ENCODE peak calls at places on chromosomes 1 and 21, in ten cellular contexts. E is breast epithelium, D is stomach, C is spleen, B is suprapubic skin, I is transverse colon, Y is HCT116, F is esophagus muscularis mucosa, Q is prostate gland, R is H1. W is an unnamed sample.

GRCh38 chr1:168980180-168980579 is 126.3 kb upstream of the ATP1B1 start:
- DNase-seq in E (no peak), D (no peak), C (no peak), B (no peak), I (no peak), Y (no peak), F (no peak), Q (no peak), R (no peak), W (no peak)

GRCh38 chr1:42334240-42335049 is 590 bp downstream of the FOXJ3 start:
- DNase-seq in E (peak), D (peak), C (no peak), B (peak), I (peak), Y (peak), F (no peak), Q (peak), R (no peak), W (peak)

GRCh38 chr1:44949286-44949685 is 37.1 kb downstream of the EIF2B3 start:
- DNase-seq in E (no peak), D (no peak), C (no peak), B (no peak), I (no peak), Y (no peak), F (no peak), Q (no peak), R (no peak), W (no peak)

GRCh38 chr21:39430016-39430415 is 15.6 kb downstream of the LCA5L start:
- DNase-seq in E (no peak), D (no peak), C (no peak), B (no peak), I (no peak), Y (no peak), F (no peak), Q (no peak), R (no peak), W (no peak)

GRCh38 chr1:81192647-81193642 is 607.8 kb upstream of the ADGRL2 start:
- DNase-seq in E (no peak), D (no peak), C (no peak), B (no peak), I (no peak), Y (no peak), F (no peak), Q (no peak), R (no peak), W (no peak)

GRCh38 chr1:65505547-65506325 is 85.3 kb downstream of the LEPR start:
- DNase-seq in E (no peak), D (no peak), C (no peak), B (no peak), I (no peak), Y (no peak), F (no peak), Q (no peak), R (no peak), W (no peak)

GRCh38 chr1:173409613-173410012 is 67.5 kb upstream of the PRDX6 start:
- DNase-seq in E (no peak), D (peak), C (peak), B (no peak), I (peak), Y (no peak), F (no peak), Q (no peak), R (no peak), W (no peak)

GRCh38 chr1:119740261-119740660 is 28.4 kb downstream of the HMGCS2 start:
- DNase-seq in E (no peak), D (no peak), C (no peak), B (no peak), I (no peak), Y (no peak), F (no peak), Q (no peak), R (no peak), W (no peak)

GRCh38 chr1:113605099-113605498 is 154.2 kb downstream of the PHTF1 start:
- DNase-seq in E (no peak), D (no peak), C (no peak), B (no peak), I (no peak), Y (no peak), F (no peak), Q (no peak), R (no peak), W (no peak)

GRCh38 chr1:116164890-116165176 is 53.6 kb downstream of the MAB21L3 start:
- DNase-seq in E (no peak), D (no peak), C (no peak), B (no peak), I (no peak), Y (no peak), F (peak), Q (no peak), R (no peak), W (no peak)
- TF ChIP-seq POLR2AphosphoS5 in E (no peak), D (no peak), C (no peak), B (no peak), I (no peak), Y (no peak), F (no peak), Q (no peak), R (no peak), W (no peak)

GRCh38 chr1:227315500-227316346 is 2.6 kb downstream of the CDC42BPA start:
- DNase-seq in E (no peak), D (peak), C (no peak), B (no peak), I (peak), Y (no peak), F (no peak), Q (peak), R (no peak), W (no peak)
- TF ChIP-seq POLR2A in E (no peak), D (no peak), C (no peak), B (no peak), I (peak), Y (no peak), F (no peak), Q (no peak), R (no peak), W (no peak)

DNA sequence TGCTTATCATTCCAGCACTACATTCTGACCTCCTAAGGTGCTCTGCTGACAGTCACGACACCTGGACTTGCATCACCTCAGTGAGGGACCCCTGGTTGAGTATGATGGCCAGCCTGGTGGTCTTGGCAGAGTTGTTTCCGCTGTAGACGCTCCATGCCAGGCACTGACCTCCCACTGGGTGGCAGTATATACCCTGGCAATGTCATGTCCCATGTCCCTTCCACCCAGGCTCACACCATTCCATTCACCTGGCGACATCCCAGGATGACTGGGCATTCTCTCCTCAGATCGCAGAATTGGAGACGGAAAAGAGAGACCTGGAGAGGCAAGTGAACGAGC is 5.0 kb downstream of the DNALI1 start:
- DNase-seq in E (no peak), D (no peak), C (no peak), B (no peak), I (no peak), Y (peak), F (no peak), Q (no peak), R (peak), W (peak)
- TF ChIP-seq POLR2AphosphoS5 in E (no peak), D (no peak), C (peak), B (no peak), I (peak), Y (no peak), F (no peak), Q (no peak), R (no peak), W (no peak)

GRCh38 chr1:35268282-35269189 is at the start of gene ZMYM4:
- DNase-seq in E (peak), D (peak), C (peak), B (peak), I (peak), Y (peak), F (peak), Q (peak), R (peak), W (peak)
- TF ChIP-seq POLR2A in E (no peak), D (no peak), C (no peak), B (no peak), I (peak), Y (no peak), F (no peak), Q (no peak), R (peak), W (no peak)

GRCh38 chr1:2586154-2587070 is at the start of gene PRXL2B:
- DNase-seq in E (peak), D (peak), C (peak), B (peak), I (peak), Y (peak), F (peak), Q (peak), R (peak), W (peak)
- TF ChIP-seq POLR2AphosphoS5 in E (peak), D (peak), C (peak), B (no peak), I (peak), Y (peak), F (peak), Q (peak), R (peak), W (no peak)

GRCh38 chr1:15222653-15223303 is 24.2 kb upstream of the FHAD1 start:
- DNase-seq in E (no peak), D (no peak), C (no peak), B (peak), I (no peak), Y (no peak), F (no peak), Q (no peak), R (no peak), W (no peak)
- TF ChIP-seq POLR2A in E (no peak), D (no peak), C (no peak), B (no peak), I (no peak), Y (no peak), F (no peak), Q (no peak), R (no peak), W (no peak)

DNA sequence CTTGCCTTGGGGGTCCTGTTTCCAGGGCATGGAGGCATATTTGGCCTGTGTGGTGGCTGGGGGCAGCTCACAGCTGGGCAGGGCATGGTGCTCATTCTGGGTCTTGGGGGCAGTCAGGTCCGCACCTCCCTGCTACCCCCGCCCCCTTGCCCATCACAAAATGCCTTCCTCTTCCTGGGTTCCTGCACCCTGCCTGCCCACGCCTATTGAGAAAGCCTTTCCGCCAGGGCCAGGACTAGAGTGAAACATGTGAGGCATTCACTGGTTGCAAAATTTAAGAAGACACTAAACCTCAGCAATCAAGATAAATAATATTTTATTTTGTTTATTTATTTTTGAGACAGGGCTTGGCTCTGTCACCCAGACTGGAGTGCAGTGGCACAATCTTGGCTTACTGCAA is 19.7 kb downstream of the PTAFR start:
- DNase-seq in E (no peak), D (no peak), C (peak), B (no peak), I (no peak), Y (no peak), F (no peak), Q (no peak), R (no peak), W (no peak)
- TF ChIP-seq POLR2AphosphoS5 in E (no peak), D (no peak), C (peak), B (no peak), I (no peak), Y (no peak), F (no peak), Q (no peak), R (no peak), W (no peak)

GRCh38 chr1:8569242-8569641 is 248.2 kb downstream of the RERE start:
- DNase-seq in E (no peak), D (no peak), C (no peak), B (no peak), I (no peak), Y (no peak), F (no peak), Q (no peak), R (no peak), W (no peak)
- TF ChIP-seq POLR2A in E (no peak), D (no peak), C (no peak), B (no peak), I (no peak), Y (no peak), F (no peak), Q (no peak), R (no peak), W (no peak)

DNA sequence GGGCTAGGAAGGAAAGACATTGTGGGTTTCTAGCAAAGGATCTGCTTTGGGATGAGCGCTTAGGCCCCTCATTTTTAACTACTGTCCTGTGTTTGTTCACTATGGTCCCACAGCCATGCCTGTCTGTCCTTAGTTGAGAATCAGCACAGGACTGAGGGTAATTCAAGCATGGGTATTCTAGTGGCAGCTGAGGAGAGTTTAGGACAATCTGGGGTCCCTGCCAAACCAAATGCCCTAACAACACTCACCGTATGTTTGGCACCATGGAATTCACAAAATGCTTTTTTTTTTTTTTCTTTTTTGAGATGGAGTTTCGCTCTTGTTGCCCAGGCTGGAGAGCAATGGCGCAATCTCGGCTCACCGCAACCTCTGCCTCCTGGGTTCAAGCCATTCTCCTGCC is 10.4 kb downstream of the ARHGEF11 start:
- DNase-seq in E (no peak), D (no peak), C (no peak), B (no peak), I (no peak), Y (no peak), F (no peak), Q (no peak), R (no peak), W (no peak)
- TF ChIP-seq POLR2AphosphoS5 in E (no peak), D (no peak), C (no peak), B (no peak), I (no peak), Y (no peak), F (no peak), Q (no peak), R (no peak), W (no peak)